ENCODE peak calls at places on chromosomes 1 and 21, in five cellular contexts. E is IMR-90, W is A673, D is right lobe of liver, O is stomach. Z is an unnamed sample.

GRCh38 chr1:168407832-168408530 is 127.3 kb downstream of the TBX19 start:
- DNase-seq in E (no peak), W (no peak), D (no peak), O (no peak), Z (no peak)

GRCh38 chr1:26280333-26281042 is 602 bp downstream of the SH3BGRL3 start:
- DNase-seq in E (peak; percentile 48), W (peak; percentile 27), D (no peak), O (peak; percentile 27), Z (peak; percentile 34)

GRCh38 chr1:30011970-30012369 is 711.4 kb downstream of the MATN1 start:
- DNase-seq in E (no peak), W (no peak), D (no peak), O (no peak), Z (no peak)

GRCh38 chr1:201896951-201897391 is 8.3 kb downstream of the SHISA4 start:
- DNase-seq in E (peak; percentile 77), W (no peak), D (no peak), O (no peak), Z (no peak)

GRCh38 chr1:247113733-247114271 is 9.6 kb upstream of the ZNF669 start:
- DNase-seq in E (no peak), W (no peak), D (no peak), O (no peak), Z (no peak)

GRCh38 chr1:24910210-24910609 is 19.9 kb downstream of the RUNX3 start:
- DNase-seq in E (no peak), W (no peak), D (no peak), O (no peak), Z (no peak)

GRCh38 chr21:19353271-19353670 is 949.7 kb upstream of the TMPRSS15 start:
- DNase-seq in E (no peak), W (no peak), D (no peak), O (no peak), Z (no peak)

GRCh38 chr1:149942885-149943284 is 6.2 kb upstream of the MTMR11 start:
- DNase-seq in E (no peak), W (no peak), D (no peak), O (no peak), Z (no peak)

GRCh38 chr1:234990874-234991801 is 137.5 kb downstream of the TOMM20 start:
- DNase-seq in E (no peak), W (no peak), D (no peak), O (no peak), Z (no peak)

GRCh38 chr1:175132456-175132855 is 60.1 kb downstream of the KIAA0040 start:
- DNase-seq in E (peak; percentile 39), W (no peak), D (no peak), O (no peak), Z (no peak)

GRCh38 chr1:210250665-210250997 is 18.0 kb downstream of the SERTAD4 start:
- DNase-seq in E (no peak), W (peak; percentile 95), D (no peak), O (peak; percentile 65), Z (no peak)

GRCh38 chr1:203517426-203517974 is 23.5 kb downstream of the OPTC start:
- DNase-seq in E (no peak), W (no peak), D (no peak), O (no peak), Z (no peak)

GRCh38 chr1:6444377-6444776 is 19.8 kb downstream of the ESPN start:
- DNase-seq in E (no peak), W (no peak), D (no peak), O (no peak), Z (no peak)
- H3K27me3 ChIP-seq in E (peaks cover 63% of the 10 kb centered on the region), W (peaks cover 32% of the 10 kb centered on the region), D (no peaks in the 10 kb centered on the region), O (peaks cover 13% of the 10 kb centered on the region), Z (peaks cover 36% of the 10 kb centered on the region)

GRCh38 chr1:187630653-187631380 is 802.1 kb downstream of the PLA2G4A start:
- DNase-seq in E (no peak), W (no peak), D (no peak), O (no peak), Z (no peak)

GRCh38 chr1:187631381-187631675 is 802.6 kb downstream of the PLA2G4A start:
- DNase-seq in E (no peak), W (no peak), D (no peak), O (no peak), Z (no peak)

GRCh38 chr1:187626056-187626455 is 797.3 kb downstream of the PLA2G4A start:
- DNase-seq in E (peak; percentile 5), W (peak; percentile 37), D (no peak), O (no peak), Z (no peak)

GRCh38 chr1:187624812-187625542 is 796.2 kb downstream of the PLA2G4A start:
- DNase-seq in E (peak; percentile 44), W (no peak), D (no peak), O (no peak), Z (no peak)

GRCh38 chr1:187627516-187627915 is 798.8 kb downstream of the PLA2G4A start:
- DNase-seq in E (no peak), W (no peak), D (no peak), O (no peak), Z (no peak)
- H3K4me3 ChIP-seq in E (no peak overlapping the region), W (no peak overlapping the region), D (no peak overlapping the region), O (no peak overlapping the region), Z (no peak overlapping the region)

DNA sequence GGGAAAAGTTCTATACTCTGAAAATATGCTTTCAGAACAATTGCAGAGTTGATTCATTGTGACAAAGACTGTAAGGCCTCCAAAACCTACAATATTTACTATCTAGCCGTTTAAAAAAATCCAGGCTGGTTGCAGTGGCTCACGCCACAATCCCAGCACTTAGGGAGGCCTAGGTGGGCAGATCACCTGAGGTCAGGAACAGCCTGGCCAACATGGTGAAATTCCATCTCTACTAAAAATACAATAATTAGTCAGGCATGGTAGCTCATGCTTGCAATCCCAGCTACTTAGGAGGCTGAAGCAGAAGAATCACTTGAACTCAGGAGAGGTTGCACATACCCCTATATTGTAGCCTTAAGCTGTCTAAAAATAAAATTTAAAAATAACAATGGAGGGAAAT is 5.2 kb upstream of the TFF2 start:
- DNase-seq in E (no peak), W (no peak), D (no peak), O (no peak), Z (no peak)
- H3K27me3 ChIP-seq in E (peaks cover 17% of the 10 kb centered on the region), W (peaks cover 6% of the 10 kb centered on the region), D (no peaks in the 10 kb centered on the region), O (no peaks in the 10 kb centered on the region), Z (no peaks in the 10 kb centered on the region)

DNA sequence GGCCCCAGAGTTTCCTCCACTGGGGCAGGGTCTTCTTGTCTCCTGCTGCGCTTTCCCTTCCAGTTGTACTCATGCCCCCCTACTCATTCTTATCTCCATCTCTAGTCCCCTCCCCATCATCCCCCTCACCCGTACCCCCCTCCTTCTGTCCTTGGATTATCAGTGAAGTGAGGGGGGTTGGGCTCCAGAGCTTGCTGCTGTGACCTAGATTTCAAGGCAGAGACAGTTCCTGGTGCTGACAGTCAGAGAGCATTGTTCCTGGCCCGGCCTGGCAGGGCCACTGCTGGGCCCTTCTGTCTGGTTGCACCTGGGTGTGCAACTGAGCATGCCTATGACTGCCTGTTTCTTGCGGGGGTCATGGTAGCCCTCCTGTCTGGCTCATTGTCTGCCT is 4.5 kb downstream of the PEA15 start:
- DNase-seq in E (no peak), W (no peak), D (no peak), O (no peak), Z (no peak)
- H3K4me3 ChIP-seq in E (no peak overlapping the region), W (no peak overlapping the region), D (no peak overlapping the region), O (no peak overlapping the region), Z (no peak overlapping the region)

GRCh38 chr1:192459467-192459866 is 116.1 kb upstream of the RGS1 start:
- DNase-seq in E (no peak), W (no peak), D (no peak), O (no peak), Z (no peak)
- H3K27me3 ChIP-seq in E (no peaks in the 10 kb centered on the region), W (no peaks in the 10 kb centered on the region), D (no peaks in the 10 kb centered on the region), O (no peaks in the 10 kb centered on the region), Z (no peaks in the 10 kb centered on the region)

GRCh38 chr1:44811234-44811633 is 2.9 kb downstream of the BTBD19 start:
- DNase-seq in E (no peak), W (peak; percentile 39), D (no peak), O (no peak), Z (no peak)

GRCh38 chr1:44811714-44812151 is 3.4 kb downstream of the BTBD19 start:
- DNase-seq in E (peak; percentile 91), W (no peak), D (no peak), O (no peak), Z (peak; percentile 88)

GRCh38 chr1:44810101-44810761 is 1.9 kb downstream of the BTBD19 start:
- DNase-seq in E (no peak), W (peak; percentile 65), D (peak; percentile 69), O (peak; percentile 81), Z (no peak)

GRCh38 chr1:44808938-44809917 is 905 bp downstream of the BTBD19 start:
- DNase-seq in E (peak; percentile 82), W (peak; percentile 50), D (no peak), O (peak; percentile 51), Z (peak; percentile 77)

GRCh38 chr1:44812822-44813543 is 4.7 kb downstream of the BTBD19 start:
- DNase-seq in E (no peak), W (no peak), D (no peak), O (no peak), Z (no peak)
- H3K4me3 ChIP-seq in E (no peak overlapping the region), W (no peak overlapping the region), D (peak overlapping the region; percentile 80), O (peak overlapping the region; percentile 60), Z (peak overlapping the region; percentile 29)

GRCh38 chr1:177228721-177229088 is 57.9 kb downstream of the BRINP2 start:
- DNase-seq in E (peak; percentile 50), W (no peak), D (no peak), O (no peak), Z (no peak)
- H3K27me3 ChIP-seq in E (peaks cover 2% of the 10 kb centered on the region), W (no peaks in the 10 kb centered on the region), D (no peaks in the 10 kb centered on the region), O (no peaks in the 10 kb centered on the region), Z (no peaks in the 10 kb centered on the region)

DNA sequence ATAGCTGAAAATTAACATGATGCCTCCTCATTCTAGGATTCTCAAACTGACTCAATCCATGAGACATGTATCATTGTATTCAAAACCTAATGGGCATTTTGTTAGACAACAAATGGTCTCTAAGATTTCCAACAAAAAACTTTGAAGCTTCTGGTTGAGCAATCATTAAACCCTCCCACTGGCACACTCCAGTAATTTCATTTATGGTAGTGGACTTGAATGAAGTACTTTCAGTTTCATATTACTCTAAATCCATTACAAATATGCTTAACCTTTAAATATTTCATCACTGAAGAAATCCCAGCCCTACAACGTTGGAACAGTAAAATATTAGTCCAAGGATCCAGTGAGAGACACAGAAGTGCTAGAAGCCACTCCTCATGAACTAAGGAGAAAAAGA is 43.5 kb downstream of the GBP6 start:
- DNase-seq in E (peak; percentile 3), W (no peak), D (no peak), O (no peak), Z (no peak)
- H3K4me3 ChIP-seq in E (peak overlapping the region; percentile 14), W (peak overlapping the region; percentile 11), D (peak overlapping the region; percentile 52), O (peak overlapping the region; percentile 45), Z (no peak overlapping the region)

GRCh38 chr1:34923490-34923889 is 6.0 kb downstream of the DLGAP3 start:
- DNase-seq in E (no peak), W (no peak), D (no peak), O (no peak), Z (no peak)
- H3K27me3 ChIP-seq in E (peaks cover 24% of the 10 kb centered on the region), W (peaks cover 79% of the 10 kb centered on the region), D (no peaks in the 10 kb centered on the region), O (peaks cover under 1% of the 10 kb centered on the region), Z (peaks cover 15% of the 10 kb centered on the region)

GRCh38 chr1:111192074-111192473 is 8.4 kb downstream of the DENND2D start:
- DNase-seq in E (no peak), W (no peak), D (no peak), O (no peak), Z (no peak)
- H3K4me3 ChIP-seq in E (no peak overlapping the region), W (no peak overlapping the region), D (no peak overlapping the region), O (no peak overlapping the region), Z (no peak overlapping the region)

Z was measured in brain microvascular endothelial cell.